ENCODE peak calls at places on chromosomes 13 and 19, in nine cellular contexts. One of them, this sample, is unnamed.

GRCh38 chr19:19315444-19315843 is 4.9 kb downstream of the SUGP1 start:
- DNase-seq in GM13976: no peak
- DNase-seq in heart right ventricle: no peak
- DNase-seq in cardiac fibroblast: no peak
- DNase-seq in AG09319: no peak
- DNase-seq in gastrocnemius medialis: no peak
- DNase-seq in esophagus squamous epithelium: no peak
- DNase-seq in uterus: no peak
- DNase-seq in HFFc6: no peak
- DNase-seq in this sample: no peak

GRCh38 chr13:24747248-24748151 is 16.5 kb upstream of the RNF17 start:
- DNase-seq in cardiac fibroblast: peak
- DNase-seq in gastrocnemius medialis: no peak
- DNase-seq in GM13976: peak
- DNase-seq in esophagus squamous epithelium: no peak
- DNase-seq in HFFc6: no peak
- DNase-seq in uterus: no peak
- DNase-seq in heart right ventricle: no peak
- DNase-seq in AG09319: no peak
- DNase-seq in this sample: no peak

GRCh38 chr19:4454952-4455738 is 2.4 kb downstream of the UBXN6 start:
- DNase-seq in gastrocnemius medialis: peak
- DNase-seq in HFFc6: peak
- DNase-seq in esophagus squamous epithelium: no peak
- DNase-seq in cardiac fibroblast: peak
- DNase-seq in uterus: peak
- DNase-seq in GM13976: no peak
- DNase-seq in heart right ventricle: no peak
- DNase-seq in AG09319: peak
- DNase-seq in this sample: no peak

GRCh38 chr19:46616631-46617322 is 8.1 kb downstream of the PTGIR start:
- DNase-seq in heart right ventricle: peak
- DNase-seq in HFFc6: peak
- DNase-seq in AG09319: no peak
- DNase-seq in uterus: no peak
- DNase-seq in GM13976: peak
- DNase-seq in gastrocnemius medialis: no peak
- DNase-seq in esophagus squamous epithelium: no peak
- DNase-seq in cardiac fibroblast: peak
- DNase-seq in this sample: no peak

GRCh38 chr13:52695856-52696255 is 43.2 kb downstream of the SUGT1 start:
- DNase-seq in AG09319: peak
- DNase-seq in HFFc6: peak
- DNase-seq in esophagus squamous epithelium: no peak
- DNase-seq in uterus: no peak
- DNase-seq in gastrocnemius medialis: no peak
- DNase-seq in cardiac fibroblast: peak
- DNase-seq in GM13976: peak
- DNase-seq in heart right ventricle: no peak
- DNase-seq in this sample: no peak

GRCh38 chr19:14505488-14506239 is 9.7 kb upstream of the GIPC1 start:
- DNase-seq in heart right ventricle: peak
- DNase-seq in gastrocnemius medialis: no peak
- DNase-seq in HFFc6: peak
- DNase-seq in esophagus squamous epithelium: no peak
- DNase-seq in uterus: no peak
- DNase-seq in AG09319: no peak
- DNase-seq in cardiac fibroblast: peak
- DNase-seq in GM13976: peak
- DNase-seq in this sample: no peak

GRCh38 chr13:25473864-25474263 is 102.1 kb downstream of the ATP8A2 start:
- DNase-seq in GM13976: no peak
- DNase-seq in esophagus squamous epithelium: no peak
- DNase-seq in HFFc6: no peak
- DNase-seq in AG09319: no peak
- DNase-seq in gastrocnemius medialis: no peak
- DNase-seq in heart right ventricle: no peak
- DNase-seq in cardiac fibroblast: no peak
- DNase-seq in uterus: no peak
- DNase-seq in this sample: no peak

GRCh38 chr19:28377077-28377476 is 835.9 kb downstream of the UQCRFS1 start:
- DNase-seq in cardiac fibroblast: no peak
- DNase-seq in GM13976: no peak
- DNase-seq in AG09319: no peak
- DNase-seq in uterus: no peak
- DNase-seq in heart right ventricle: no peak
- DNase-seq in gastrocnemius medialis: no peak
- DNase-seq in HFFc6: no peak
- DNase-seq in esophagus squamous epithelium: no peak
- DNase-seq in this sample: no peak

GRCh38 chr13:30002577-30002976 is 152.2 kb upstream of the UBL3 start:
- DNase-seq in uterus: no peak
- DNase-seq in GM13976: no peak
- DNase-seq in HFFc6: peak
- DNase-seq in AG09319: peak
- DNase-seq in heart right ventricle: no peak
- DNase-seq in gastrocnemius medialis: no peak
- DNase-seq in esophagus squamous epithelium: no peak
- DNase-seq in cardiac fibroblast: peak
- DNase-seq in this sample: no peak

GRCh38 chr13:103275079-103275478 is 208.9 kb upstream of the SLC10A2 start:
- DNase-seq in gastrocnemius medialis: no peak
- DNase-seq in HFFc6: no peak
- DNase-seq in esophagus squamous epithelium: no peak
- DNase-seq in AG09319: no peak
- DNase-seq in cardiac fibroblast: no peak
- DNase-seq in heart right ventricle: no peak
- DNase-seq in GM13976: no peak
- DNase-seq in uterus: no peak
- DNase-seq in this sample: no peak

GRCh38 chr19:47427241-47428176 is 8.2 kb upstream of the MEIS3 start:
- DNase-seq in GM13976: peak
- DNase-seq in HFFc6: peak
- DNase-seq in gastrocnemius medialis: no peak
- DNase-seq in cardiac fibroblast: peak
- DNase-seq in uterus: peak
- DNase-seq in esophagus squamous epithelium: no peak
- DNase-seq in heart right ventricle: peak
- DNase-seq in AG09319: no peak
- DNase-seq in this sample: no peak

GRCh38 chr19:52923782-52924593 is 760 bp upstream of the ZNF888 start:
- DNase-seq in GM13976: no peak
- DNase-seq in uterus: peak
- DNase-seq in heart right ventricle: peak
- DNase-seq in cardiac fibroblast: peak
- DNase-seq in gastrocnemius medialis: no peak
- DNase-seq in esophagus squamous epithelium: no peak
- DNase-seq in HFFc6: no peak
- DNase-seq in AG09319: no peak
- DNase-seq in this sample: no peak

GRCh38 chr13:69579351-69579750 is 528.3 kb upstream of the ATXN8OS start:
- DNase-seq in HFFc6: no peak
- DNase-seq in uterus: no peak
- DNase-seq in cardiac fibroblast: no peak
- DNase-seq in GM13976: peak
- DNase-seq in heart right ventricle: no peak
- DNase-seq in AG09319: no peak
- DNase-seq in gastrocnemius medialis: no peak
- DNase-seq in esophagus squamous epithelium: no peak
- DNase-seq in this sample: no peak

GRCh38 chr19:36043952-36044351 is 10.1 kb downstream of the THAP8 start:
- DNase-seq in gastrocnemius medialis: no peak
- DNase-seq in heart right ventricle: no peak
- DNase-seq in cardiac fibroblast: no peak
- DNase-seq in uterus: no peak
- DNase-seq in HFFc6: no peak
- DNase-seq in esophagus squamous epithelium: no peak
- DNase-seq in GM13976: no peak
- DNase-seq in AG09319: no peak
- DNase-seq in this sample: no peak

GRCh38 chr19:46678110-46678732 is 17.2 kb upstream of the DACT3 start:
- DNase-seq in AG09319: no peak
- DNase-seq in HFFc6: no peak
- DNase-seq in gastrocnemius medialis: no peak
- DNase-seq in GM13976: peak
- DNase-seq in heart right ventricle: no peak
- DNase-seq in cardiac fibroblast: no peak
- DNase-seq in esophagus squamous epithelium: no peak
- DNase-seq in uterus: no peak
- DNase-seq in this sample: no peak

GRCh38 chr13:44218501-44219240 is 155.0 kb upstream of the SERP2 start:
- DNase-seq in uterus: no peak
- DNase-seq in GM13976: no peak
- DNase-seq in cardiac fibroblast: peak
- DNase-seq in gastrocnemius medialis: peak
- DNase-seq in esophagus squamous epithelium: no peak
- DNase-seq in AG09319: no peak
- DNase-seq in heart right ventricle: peak
- DNase-seq in HFFc6: no peak
- DNase-seq in this sample: no peak

GRCh38 chr13:21137696-21138095 is 38.7 kb downstream of the SKA3 start:
- DNase-seq in gastrocnemius medialis: no peak
- DNase-seq in AG09319: no peak
- DNase-seq in GM13976: no peak
- DNase-seq in uterus: no peak
- DNase-seq in cardiac fibroblast: peak
- DNase-seq in heart right ventricle: no peak
- DNase-seq in HFFc6: peak
- DNase-seq in esophagus squamous epithelium: no peak
- DNase-seq in this sample: no peak

GRCh38 chr13:44373601-44374347 is at the start of gene SERP2:
- DNase-seq in HFFc6: no peak
- DNase-seq in uterus: peak
- DNase-seq in AG09319: no peak
- DNase-seq in gastrocnemius medialis: no peak
- DNase-seq in esophagus squamous epithelium: no peak
- DNase-seq in heart right ventricle: peak
- DNase-seq in cardiac fibroblast: no peak
- DNase-seq in GM13976: no peak
- DNase-seq in this sample: no peak

DNA sequence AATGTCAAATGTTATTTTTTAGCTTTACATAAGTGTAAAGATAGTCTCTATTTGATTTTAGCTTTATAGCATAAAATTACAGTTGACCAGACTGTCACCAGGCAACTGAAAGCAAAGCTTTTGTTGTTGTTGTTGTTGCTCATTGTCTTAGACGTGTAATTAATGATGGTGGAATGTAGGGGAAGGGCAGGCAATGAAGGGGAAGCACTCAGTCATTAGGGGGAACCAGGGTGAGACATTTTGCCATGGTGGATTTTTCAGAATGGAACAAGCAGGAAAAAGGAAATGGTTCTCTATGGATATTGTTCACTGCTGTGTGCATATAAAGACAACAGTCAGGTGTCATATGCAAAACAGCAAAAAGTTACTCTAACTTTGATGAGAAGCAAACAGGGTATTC is 110.2 kb downstream of the LRCH1 start:
- DNase-seq in HFFc6: no peak
- DNase-seq in GM13976: no peak
- DNase-seq in uterus: no peak
- DNase-seq in cardiac fibroblast: no peak
- DNase-seq in heart right ventricle: no peak
- DNase-seq in AG09319: no peak
- DNase-seq in gastrocnemius medialis: no peak
- DNase-seq in esophagus squamous epithelium: no peak
- DNase-seq in this sample: no peak
- TF ChIP-seq CTCF in HFFc6: no peak
- TF ChIP-seq CTCF in GM13976: no peak
- TF ChIP-seq CTCF in uterus: no peak
- TF ChIP-seq CTCF in cardiac fibroblast: no peak
- TF ChIP-seq CTCF in heart right ventricle: no peak
- TF ChIP-seq CTCF in AG09319: no peak
- TF ChIP-seq CTCF in gastrocnemius medialis: no peak
- TF ChIP-seq CTCF in esophagus squamous epithelium: no peak
- TF ChIP-seq CTCF in this sample: no peak

GRCh38 chr13:36815069-36815468 is 4.0 kb upstream of the RFXAP start:
- DNase-seq in GM13976: no peak
- DNase-seq in heart right ventricle: no peak
- DNase-seq in uterus: no peak
- DNase-seq in HFFc6: no peak
- DNase-seq in gastrocnemius medialis: no peak
- DNase-seq in esophagus squamous epithelium: no peak
- DNase-seq in AG09319: no peak
- DNase-seq in cardiac fibroblast: no peak
- DNase-seq in this sample: no peak
- TF ChIP-seq CTCF in GM13976: peak
- TF ChIP-seq CTCF in heart right ventricle: no peak
- TF ChIP-seq CTCF in uterus: no peak
- TF ChIP-seq CTCF in HFFc6: peak
- TF ChIP-seq CTCF in gastrocnemius medialis: no peak
- TF ChIP-seq CTCF in esophagus squamous epithelium: no peak
- TF ChIP-seq CTCF in AG09319: peak
- TF ChIP-seq CTCF in cardiac fibroblast: peak
- TF ChIP-seq CTCF in this sample: no peak

GRCh38 chr13:23715092-23715761 is 145.0 kb downstream of the TNFRSF19 start:
- DNase-seq in uterus: no peak
- DNase-seq in HFFc6: no peak
- DNase-seq in GM13976: no peak
- DNase-seq in cardiac fibroblast: no peak
- DNase-seq in esophagus squamous epithelium: no peak
- DNase-seq in AG09319: no peak
- DNase-seq in gastrocnemius medialis: no peak
- DNase-seq in heart right ventricle: no peak
- DNase-seq in this sample: no peak

GRCh38 chr13:23714672-23715071 is 144.5 kb downstream of the TNFRSF19 start:
- DNase-seq in heart right ventricle: no peak
- DNase-seq in gastrocnemius medialis: no peak
- DNase-seq in esophagus squamous epithelium: no peak
- DNase-seq in cardiac fibroblast: no peak
- DNase-seq in AG09319: no peak
- DNase-seq in HFFc6: no peak
- DNase-seq in GM13976: no peak
- DNase-seq in uterus: no peak
- DNase-seq in this sample: no peak

GRCh38 chr13:23718916-23719470 is 148.8 kb downstream of the TNFRSF19 start:
- DNase-seq in cardiac fibroblast: no peak
- DNase-seq in AG09319: no peak
- DNase-seq in HFFc6: no peak
- DNase-seq in heart right ventricle: no peak
- DNase-seq in GM13976: no peak
- DNase-seq in uterus: no peak
- DNase-seq in esophagus squamous epithelium: no peak
- DNase-seq in gastrocnemius medialis: no peak
- DNase-seq in this sample: no peak

GRCh38 chr13:23711355-23711754 is 141.1 kb downstream of the TNFRSF19 start:
- DNase-seq in esophagus squamous epithelium: no peak
- DNase-seq in uterus: no peak
- DNase-seq in heart right ventricle: no peak
- DNase-seq in cardiac fibroblast: no peak
- DNase-seq in GM13976: no peak
- DNase-seq in HFFc6: no peak
- DNase-seq in AG09319: no peak
- DNase-seq in gastrocnemius medialis: no peak
- DNase-seq in this sample: no peak

GRCh38 chr13:23715762-23716235 is 145.6 kb downstream of the TNFRSF19 start:
- DNase-seq in esophagus squamous epithelium: no peak
- DNase-seq in gastrocnemius medialis: no peak
- DNase-seq in uterus: no peak
- DNase-seq in heart right ventricle: no peak
- DNase-seq in AG09319: no peak
- DNase-seq in GM13976: peak
- DNase-seq in HFFc6: no peak
- DNase-seq in cardiac fibroblast: no peak
- DNase-seq in this sample: no peak
- TF ChIP-seq CTCF in esophagus squamous epithelium: no peak
- TF ChIP-seq CTCF in gastrocnemius medialis: no peak
- TF ChIP-seq CTCF in uterus: no peak
- TF ChIP-seq CTCF in heart right ventricle: peak
- TF ChIP-seq CTCF in AG09319: peak
- TF ChIP-seq CTCF in GM13976: peak
- TF ChIP-seq CTCF in HFFc6: peak
- TF ChIP-seq CTCF in cardiac fibroblast: peak
- TF ChIP-seq CTCF in this sample: no peak

GRCh38 chr13:91165758-91166157 is 181.7 kb upstream of the MIR17HG start:
- DNase-seq in heart right ventricle: no peak
- DNase-seq in gastrocnemius medialis: no peak
- DNase-seq in GM13976: no peak
- DNase-seq in cardiac fibroblast: no peak
- DNase-seq in uterus: no peak
- DNase-seq in HFFc6: no peak
- DNase-seq in AG09319: no peak
- DNase-seq in esophagus squamous epithelium: no peak
- DNase-seq in this sample: no peak
- TF ChIP-seq CTCF in heart right ventricle: no peak
- TF ChIP-seq CTCF in gastrocnemius medialis: no peak
- TF ChIP-seq CTCF in GM13976: no peak
- TF ChIP-seq CTCF in cardiac fibroblast: no peak
- TF ChIP-seq CTCF in uterus: no peak
- TF ChIP-seq CTCF in HFFc6: no peak
- TF ChIP-seq CTCF in AG09319: no peak
- TF ChIP-seq CTCF in esophagus squamous epithelium: no peak
- TF ChIP-seq CTCF in this sample: no peak